ENCODE peak calls at places on chromosomes 16 and 17, in five cellular contexts. One of them, this sample, is unnamed.

GRCh38 chr16:85746431-85747227 is 4.3 kb downstream of the C16orf74 start:
- DNase-seq in hepatocyte: no peak
- DNase-seq in IMR-90: peak
- DNase-seq in adrenal gland: no peak
- DNase-seq in cardiac muscle cell: no peak
- DNase-seq in this sample: no peak

GRCh38 chr17:70181866-70182265 is 12.5 kb downstream of the KCNJ2 start:
- DNase-seq in hepatocyte: no peak
- DNase-seq in IMR-90: peak
- DNase-seq in adrenal gland: no peak
- DNase-seq in cardiac muscle cell: no peak
- DNase-seq in this sample: no peak

GRCh38 chr17:29390856-29391631 is 881 bp downstream of the TAOK1 start:
- DNase-seq in hepatocyte: peak
- DNase-seq in IMR-90: peak
- DNase-seq in adrenal gland: peak
- DNase-seq in cardiac muscle cell: peak
- DNase-seq in this sample: no peak

GRCh38 chr17:41406205-41406604 is 8.8 kb upstream of the KRT31 start:
- DNase-seq in hepatocyte: no peak
- DNase-seq in IMR-90: no peak
- DNase-seq in adrenal gland: no peak
- DNase-seq in cardiac muscle cell: no peak
- DNase-seq in this sample: no peak

GRCh38 chr17:17819561-17819995 is 17.2 kb downstream of the SREBF1 start:
- DNase-seq in hepatocyte: peak
- DNase-seq in IMR-90: peak
- DNase-seq in adrenal gland: peak
- DNase-seq in cardiac muscle cell: no peak
- DNase-seq in this sample: peak

GRCh38 chr16:62253926-62254325 is 217.7 kb upstream of the CDH8 start:
- DNase-seq in hepatocyte: no peak
- DNase-seq in IMR-90: no peak
- DNase-seq in adrenal gland: no peak
- DNase-seq in cardiac muscle cell: no peak
- DNase-seq in this sample: no peak

GRCh38 chr17:35254107-35254802 is 11.4 kb downstream of the SLFN5 start:
- DNase-seq in hepatocyte: peak
- DNase-seq in IMR-90: peak
- DNase-seq in adrenal gland: peak
- DNase-seq in cardiac muscle cell: peak
- DNase-seq in this sample: no peak

GRCh38 chr17:28861393-28862203 is 6.8 kb downstream of the ERAL1 start:
- DNase-seq in hepatocyte: no peak
- DNase-seq in IMR-90: no peak
- DNase-seq in adrenal gland: no peak
- DNase-seq in cardiac muscle cell: no peak
- DNase-seq in this sample: no peak

GRCh38 chr17:57603541-57603940 is 141.6 kb downstream of the CCDC182 start:
- DNase-seq in hepatocyte: no peak
- DNase-seq in IMR-90: no peak
- DNase-seq in adrenal gland: peak
- DNase-seq in cardiac muscle cell: no peak
- DNase-seq in this sample: no peak

GRCh38 chr17:76657505-76658386 is 14.2 kb upstream of the ST6GALNAC1 start:
- DNase-seq in hepatocyte: no peak
- DNase-seq in IMR-90: no peak
- DNase-seq in adrenal gland: no peak
- DNase-seq in cardiac muscle cell: no peak
- DNase-seq in this sample: no peak

GRCh38 chr16:78130083-78130608 is 30.7 kb downstream of the WWOX start:
- DNase-seq in hepatocyte: no peak
- DNase-seq in IMR-90: no peak
- DNase-seq in adrenal gland: no peak
- DNase-seq in cardiac muscle cell: no peak
- DNase-seq in this sample: no peak

GRCh38 chr17:35536664-35537160 is 766 bp downstream of the SLFN12L start:
- DNase-seq in hepatocyte: no peak
- DNase-seq in IMR-90: no peak
- DNase-seq in adrenal gland: no peak
- DNase-seq in cardiac muscle cell: no peak
- DNase-seq in this sample: no peak

GRCh38 chr17:13334374-13334773 is 267.4 kb downstream of the HS3ST3A1 start:
- DNase-seq in hepatocyte: no peak
- DNase-seq in IMR-90: no peak
- DNase-seq in adrenal gland: no peak
- DNase-seq in cardiac muscle cell: no peak
- DNase-seq in this sample: no peak
- H3K4me3 ChIP-seq in hepatocyte: no peak
- H3K4me3 ChIP-seq in IMR-90: no peak
- H3K4me3 ChIP-seq in adrenal gland: no peak
- H3K4me3 ChIP-seq in cardiac muscle cell: no peak
- H3K4me3 ChIP-seq in this sample: no peak

GRCh38 chr17:339193-340061 is 13.2 kb downstream of the RPH3AL start:
- DNase-seq in hepatocyte: no peak
- DNase-seq in IMR-90: no peak
- DNase-seq in adrenal gland: no peak
- DNase-seq in cardiac muscle cell: no peak
- DNase-seq in this sample: no peak

GRCh38 chr17:340074-340473 is 12.5 kb downstream of the RPH3AL start:
- DNase-seq in hepatocyte: no peak
- DNase-seq in IMR-90: no peak
- DNase-seq in adrenal gland: no peak
- DNase-seq in cardiac muscle cell: no peak
- DNase-seq in this sample: no peak

GRCh38 chr17:337866-338265 is 14.7 kb downstream of the RPH3AL start:
- DNase-seq in hepatocyte: no peak
- DNase-seq in IMR-90: no peak
- DNase-seq in adrenal gland: no peak
- DNase-seq in cardiac muscle cell: no peak
- DNase-seq in this sample: no peak

GRCh38 chr17:337453-337852 is 15.2 kb downstream of the RPH3AL start:
- DNase-seq in hepatocyte: no peak
- DNase-seq in IMR-90: no peak
- DNase-seq in adrenal gland: no peak
- DNase-seq in cardiac muscle cell: no peak
- DNase-seq in this sample: no peak

DNA sequence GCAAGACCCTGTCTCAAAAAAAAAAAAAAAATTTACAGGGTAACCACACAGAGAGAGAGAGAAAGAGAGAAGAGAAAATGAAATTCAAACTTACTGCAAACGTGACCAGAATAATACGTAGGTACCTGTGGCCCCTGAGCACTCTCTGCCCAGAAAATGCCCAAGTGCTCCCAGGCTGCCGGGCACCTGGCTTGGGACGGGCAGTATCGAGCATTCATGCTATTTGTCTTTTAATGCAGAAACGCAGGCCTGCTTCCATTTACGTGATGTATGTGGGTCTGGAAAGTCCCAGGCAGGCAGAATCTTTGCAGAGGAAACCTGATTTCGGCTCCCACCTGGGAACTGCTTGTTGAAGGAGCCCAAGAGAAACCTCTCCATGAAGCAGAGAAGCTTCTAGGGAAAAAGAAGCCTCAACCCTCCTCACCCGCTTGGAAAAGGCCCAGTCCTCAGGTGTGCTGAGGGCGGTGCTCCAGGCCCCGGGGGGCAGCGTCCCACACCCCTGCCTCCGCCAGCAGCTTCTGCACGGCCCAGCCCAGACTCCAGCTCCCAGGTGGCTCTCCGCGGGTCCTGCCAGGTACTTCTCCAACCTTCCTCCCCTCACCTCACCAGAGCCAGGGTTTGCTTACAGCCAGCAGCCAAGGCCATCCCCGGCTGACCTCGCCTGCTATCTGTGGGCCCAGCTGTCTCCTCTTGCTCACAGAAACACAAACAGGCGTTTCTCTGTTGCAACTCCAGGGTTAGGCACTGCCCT is 14.0 kb downstream of the RPH3AL start:
- DNase-seq in hepatocyte: peak
- DNase-seq in IMR-90: no peak
- DNase-seq in adrenal gland: peak
- DNase-seq in cardiac muscle cell: no peak
- DNase-seq in this sample: no peak
- H3K27ac ChIP-seq in hepatocyte: no peak
- H3K27ac ChIP-seq in IMR-90: no peak
- H3K27ac ChIP-seq in adrenal gland: no peak
- H3K27ac ChIP-seq in cardiac muscle cell: no peak
- H3K27ac ChIP-seq in this sample: no peak

GRCh38 chr17:75034236-75034908 is 12.4 kb downstream of the ATP5PD start:
- DNase-seq in hepatocyte: peak
- DNase-seq in IMR-90: peak
- DNase-seq in adrenal gland: peak
- DNase-seq in cardiac muscle cell: peak
- DNase-seq in this sample: peak
- TF ChIP-seq CTCF in hepatocyte: peak
- TF ChIP-seq CTCF in IMR-90: no peak
- TF ChIP-seq CTCF in adrenal gland: peak
- TF ChIP-seq CTCF in cardiac muscle cell: peak
- TF ChIP-seq CTCF in this sample: no peak

GRCh38 chr17:6596511-6596910 is 40.2 kb upstream of the PITPNM3 start:
- DNase-seq in hepatocyte: no peak
- DNase-seq in IMR-90: no peak
- DNase-seq in adrenal gland: no peak
- DNase-seq in cardiac muscle cell: no peak
- DNase-seq in this sample: no peak

GRCh38 chr17:6596076-6596475 is 39.7 kb upstream of the PITPNM3 start:
- DNase-seq in hepatocyte: no peak
- DNase-seq in IMR-90: no peak
- DNase-seq in adrenal gland: no peak
- DNase-seq in cardiac muscle cell: no peak
- DNase-seq in this sample: no peak

GRCh38 chr17:6596941-6597340 is 40.6 kb upstream of the PITPNM3 start:
- DNase-seq in hepatocyte: no peak
- DNase-seq in IMR-90: no peak
- DNase-seq in adrenal gland: no peak
- DNase-seq in cardiac muscle cell: no peak
- DNase-seq in this sample: no peak

GRCh38 chr17:6597727-6598126 is 41.4 kb upstream of the PITPNM3 start:
- DNase-seq in hepatocyte: no peak
- DNase-seq in IMR-90: no peak
- DNase-seq in adrenal gland: no peak
- DNase-seq in cardiac muscle cell: no peak
- DNase-seq in this sample: no peak

GRCh38 chr17:6599364-6599763 is 41.1 kb downstream of the KIAA0753 start:
- DNase-seq in hepatocyte: no peak
- DNase-seq in IMR-90: peak
- DNase-seq in adrenal gland: no peak
- DNase-seq in cardiac muscle cell: no peak
- DNase-seq in this sample: no peak
- H3K4me3 ChIP-seq in hepatocyte: no peak
- H3K4me3 ChIP-seq in IMR-90: no peak
- H3K4me3 ChIP-seq in adrenal gland: no peak
- H3K4me3 ChIP-seq in cardiac muscle cell: no peak
- H3K4me3 ChIP-seq in this sample: no peak

DNA sequence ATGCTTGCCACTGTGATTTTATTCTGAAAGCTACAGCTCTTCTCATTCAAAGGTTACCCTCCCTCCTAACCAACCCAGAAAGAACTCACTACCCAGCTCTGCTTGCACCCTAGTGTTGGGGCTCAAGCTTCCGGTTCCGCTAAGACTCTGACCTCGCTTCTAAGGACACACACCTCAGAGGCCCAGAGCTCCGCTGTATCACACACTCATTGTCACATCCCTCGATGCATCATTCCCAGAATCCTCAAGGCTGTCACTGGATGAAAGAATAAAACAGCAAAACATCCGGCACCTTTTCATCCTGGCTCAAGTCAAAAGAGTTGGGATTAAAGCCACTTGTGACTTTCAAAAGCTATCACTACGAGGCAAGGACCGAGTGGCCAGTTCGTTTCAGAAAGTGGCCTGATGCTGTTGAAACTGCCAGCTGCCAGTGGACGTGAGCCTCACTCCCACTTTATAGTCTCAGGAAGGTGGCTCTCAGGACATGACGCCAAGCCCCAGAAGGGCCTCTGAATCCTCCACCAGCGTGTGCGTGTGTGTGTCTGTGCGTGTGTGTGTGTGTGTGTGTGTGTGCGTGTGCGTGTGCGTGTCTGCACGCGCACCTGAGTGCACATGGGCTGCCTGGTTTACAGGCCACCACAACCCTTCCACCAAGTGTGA is 29.0 kb downstream of the ZFHX3 start:
- DNase-seq in hepatocyte: no peak
- DNase-seq in IMR-90: no peak
- DNase-seq in adrenal gland: peak
- DNase-seq in cardiac muscle cell: peak
- DNase-seq in this sample: no peak
- H3K27ac ChIP-seq in hepatocyte: no peak
- H3K27ac ChIP-seq in IMR-90: peak
- H3K27ac ChIP-seq in adrenal gland: peak
- H3K27ac ChIP-seq in cardiac muscle cell: peak
- H3K27ac ChIP-seq in this sample: no peak

GRCh38 chr16:68843482-68844210 is at the start of gene TANGO6:
- DNase-seq in hepatocyte: peak
- DNase-seq in IMR-90: peak
- DNase-seq in adrenal gland: peak
- DNase-seq in cardiac muscle cell: peak
- DNase-seq in this sample: peak
- TF ChIP-seq CTCF in hepatocyte: peak
- TF ChIP-seq CTCF in IMR-90: peak
- TF ChIP-seq CTCF in adrenal gland: no peak
- TF ChIP-seq CTCF in cardiac muscle cell: peak
- TF ChIP-seq CTCF in this sample: no peak

GRCh38 chr16:5034167-5034523 is 410 bp upstream of the NAGPA start:
- DNase-seq in hepatocyte: no peak
- DNase-seq in IMR-90: no peak
- DNase-seq in adrenal gland: no peak
- DNase-seq in cardiac muscle cell: no peak
- DNase-seq in this sample: no peak
- H3K4me3 ChIP-seq in hepatocyte: peak
- H3K4me3 ChIP-seq in IMR-90: peak
- H3K4me3 ChIP-seq in adrenal gland: peak
- H3K4me3 ChIP-seq in cardiac muscle cell: peak
- H3K4me3 ChIP-seq in this sample: peak